ENCODE peak calls at places on chromosomes 3 and 15, in seven cellular contexts. S is HS-27A; Y is COR-L47; C is iPS-NIHi11; T is C1 segment of cervical spinal cord; U is progenitor cell of endocrine pancreas; P is activated naive CD8-positive, alpha-beta T cell treated with anti-CD3 and anti-CD28 coated beads for 36 hours. B is an unnamed sample.

GRCh38 chr15:99634576-99634975 is 68.8 kb downstream of the MEF2A start:
- DNase-seq in S (no peak), Y (no peak), C (no peak), T (no peak), U (no peak), P (no peak), B (no peak)

GRCh38 chr3:47035645-47036044 is 56.2 kb downstream of the NBEAL2 start:
- DNase-seq in S (no peak), Y (no peak), C (no peak), T (no peak), U (no peak), P (no peak), B (no peak)

GRCh38 chr3:190169877-190170276 is 49.2 kb upstream of the P3H2 start:
- DNase-seq in S (no peak), Y (peak; percentile 16), C (no peak), T (no peak), U (no peak), P (no peak), B (no peak)

GRCh38 chr15:57259511-57260143 is 116.7 kb upstream of the CGNL1 start:
- DNase-seq in S (no peak), Y (peak; percentile 96), C (peak; percentile 70), T (no peak), U (peak; percentile 30), P (no peak), B (peak; percentile 93)

GRCh38 chr3:134211797-134212196 is 38.9 kb downstream of the RYK start:
- DNase-seq in S (no peak), Y (peak; percentile 37), C (peak; percentile 55), T (no peak), U (peak; percentile 15), P (no peak), B (peak; percentile 70)

GRCh38 chr15:92075764-92076163 is 222.3 kb downstream of the SLCO3A1 start:
- DNase-seq in S (no peak), Y (no peak), C (no peak), T (no peak), U (no peak), P (no peak), B (no peak)

GRCh38 chr3:193030276-193030675 is 112.6 kb upstream of the MB21D2 start:
- DNase-seq in S (no peak), Y (peak; percentile 69), C (no peak), T (no peak), U (no peak), P (no peak), B (no peak)

GRCh38 chr15:101242160-101242998 is 9.5 kb downstream of the CHSY1 start:
- DNase-seq in S (no peak), Y (no peak), C (no peak), T (no peak), U (no peak), P (peak; percentile 60), B (no peak)

GRCh38 chr3:113844622-113845222 is 6.1 kb downstream of the GRAMD1C start:
- DNase-seq in S (no peak), Y (peak; percentile 53), C (peak; percentile 30), T (no peak), U (no peak), P (no peak), B (peak; percentile 24)

GRCh38 chr3:188888321-188889056 is 283.3 kb upstream of the TPRG1 start:
- DNase-seq in S (no peak), Y (no peak), C (no peak), T (no peak), U (no peak), P (no peak), B (no peak)

GRCh38 chr15:85899927-85900326 is 105.2 kb upstream of the KLHL25 start:
- DNase-seq in S (no peak), Y (no peak), C (no peak), T (no peak), U (no peak), P (no peak), B (no peak)

GRCh38 chr3:46910166-46910760 is 32.7 kb downstream of the PTH1R start:
- DNase-seq in S (no peak), Y (no peak), C (no peak), T (no peak), U (no peak), P (no peak), B (no peak)

GRCh38 chr3:69116897-69117296 is 5.5 kb downstream of the LMOD3 start:
- DNase-seq in S (no peak), Y (no peak), C (peak; percentile 31), T (peak; percentile 50), U (no peak), P (no peak), B (no peak)

GRCh38 chr3:191362036-191362435 is 31.7 kb upstream of the UTS2B start:
- DNase-seq in S (no peak), Y (no peak), C (no peak), T (no peak), U (no peak), P (no peak), B (no peak)

GRCh38 chr15:86595741-86596140 is 516.1 kb downstream of the AGBL1 start:
- DNase-seq in S (no peak), Y (no peak), C (no peak), T (no peak), U (no peak), P (no peak), B (no peak)

GRCh38 chr3:119292666-119293065 is 1.5 kb upstream of the ARHGAP31 start:
- DNase-seq in S (no peak), Y (no peak), C (no peak), T (no peak), U (no peak), P (peak; percentile 20), B (no peak)

GRCh38 chr3:38117748-38118420 is 19.0 kb downstream of the ACAA1 start:
- DNase-seq in S (no peak), Y (peak; percentile 5), C (peak; percentile 83), T (peak; percentile 26), U (peak; percentile 45), P (peak; percentile 75), B (peak; percentile 63)

GRCh38 chr3:51984269-51984647 is 923 bp downstream of the ACY1 start:
- DNase-seq in S (no peak), Y (no peak), C (no peak), T (no peak), U (no peak), P (no peak), B (no peak)

GRCh38 chr3:54122046-54122801 is at the start of gene CACNA2D3:
- DNase-seq in S (no peak), Y (no peak), C (peak; percentile 77), T (peak; percentile 22), U (peak; percentile 22), P (no peak), B (peak; percentile 28)

GRCh38 chr15:35115155-35115725 is 30.1 kb upstream of the NANOGP8 start:
- DNase-seq in S (no peak), Y (peak; percentile 86), C (no peak), T (no peak), U (no peak), P (no peak), B (no peak)

GRCh38 chr15:66778716-66779115 is 76.7 kb downstream of the SMAD6 start:
- DNase-seq in S (no peak), Y (no peak), C (no peak), T (no peak), U (no peak), P (no peak), B (no peak)

GRCh38 chr15:98823012-98823458 is 174.7 kb downstream of the IGF1R start:
- DNase-seq in S (no peak), Y (no peak), C (peak; percentile 58), T (no peak), U (no peak), P (no peak), B (peak; percentile 95)

GRCh38 chr15:38941399-38941953 is 376.9 kb upstream of the RASGRP1 start:
- DNase-seq in S (peak; percentile 9), Y (no peak), C (peak; percentile 6), T (no peak), U (no peak), P (no peak), B (peak; percentile 30)

GRCh38 chr15:61131598-61131954 is 97.5 kb downstream of the RORA start:
- DNase-seq in S (no peak), Y (no peak), C (no peak), T (no peak), U (no peak), P (no peak), B (no peak)

GRCh38 chr3:112773864-112774263 is 72.8 kb downstream of the CD200R1L start:
- DNase-seq in S (no peak), Y (peak; percentile 37), C (no peak), T (no peak), U (no peak), P (no peak), B (no peak)

GRCh38 chr15:62770752-62771151 is 271.8 kb upstream of the TPM1 start:
- DNase-seq in S (peak; percentile 94), Y (no peak), C (no peak), T (no peak), U (no peak), P (no peak), B (no peak)

GRCh38 chr3:98897701-98898100 is 3.8 kb downstream of the DCBLD2 start:
- DNase-seq in S (no peak), Y (no peak), C (no peak), T (no peak), U (no peak), P (no peak), B (no peak)

GRCh38 chr15:32979710-32980109 is 214.8 kb downstream of the FMN1 start:
- DNase-seq in S (peak; percentile 59), Y (no peak), C (no peak), T (no peak), U (no peak), P (no peak), B (no peak)

GRCh38 chr3:146715176-146715575 is 110.0 kb upstream of the PLSCR5 start:
- DNase-seq in S (no peak), Y (no peak), C (no peak), T (no peak), U (no peak), P (no peak), B (no peak)

GRCh38 chr15:90774731-90775521 is 57.8 kb downstream of the BLM start:
- DNase-seq in S (peak; percentile 81), Y (no peak), C (no peak), T (no peak), U (no peak), P (no peak), B (no peak)

B was measured in mesendoderm.